ENCODE peak calls at places on chromosomes 3 and 15, in seven cellular contexts. C is activated CD8-positive, alpha-beta memory T cell treated with anti-CD3 and anti-CD28 coated beads, Interleukin-2, amount 50 U/mL, for 4 hours; E is DMS79; I is H9; V is stimulated activated CD4-positive, alpha-beta T cell treated with anti-CD3 and anti-CD28 coated beads, Interleukin-4, amount 100 ng/mL, for 24 hours; B is suprapubic skin; L is HCEC 1CT. T is an unnamed sample.
A peak's percentile ranks its signal among the peaks of the same experiment; 100 is the strongest.

GRCh38 chr15:26179906-26180305 is 316.8 kb upstream of the ATP10A start:
- DNase-seq in E (no peak), B (no peak), C (no peak), V (no peak), L (no peak), I (peak; percentile 91), T (no peak)

GRCh38 chr3:112774293-112774926 is 72.3 kb downstream of the CD200R1L start:
- DNase-seq in E (no peak), I (no peak), C (no peak), V (no peak), B (no peak), L (peak; percentile 90), T (no peak)

GRCh38 chr3:44772099-44772442 is 10.5 kb downstream of the KIF15 start:
- DNase-seq in L (no peak), I (no peak), V (no peak), C (no peak), E (no peak), B (no peak), T (no peak)

GRCh38 chr3:52834871-52835501 is at the start of gene MUSTN1:
- DNase-seq in E (no peak), V (no peak), I (no peak), C (no peak), L (no peak), B (no peak), T (no peak)

GRCh38 chr3:172142074-172143059 is 103.0 kb downstream of the FNDC3B start:
- DNase-seq in B (no peak), L (peak; percentile 89), E (no peak), V (no peak), C (no peak), I (no peak), T (no peak)

GRCh38 chr3:158845748-158846350 is 44.0 kb downstream of the MFSD1 start:
- DNase-seq in L (peak; percentile 49), B (no peak), E (peak; percentile 26), C (peak; percentile 24), I (no peak), V (peak; percentile 33), T (no peak)

GRCh38 chr15:84638103-84638502 is 16.0 kb downstream of the WDR73 start:
- DNase-seq in C (no peak), E (no peak), B (no peak), L (peak; percentile 17), V (no peak), I (peak; percentile 55), T (no peak)

GRCh38 chr15:51380999-51381806 is 39.7 kb downstream of the GLDN start:
- DNase-seq in I (peak; percentile 72), V (no peak), L (peak; percentile 84), E (no peak), B (peak; percentile 74), C (no peak), T (peak; percentile 83)

GRCh38 chr3:129625071-129625874 is 18.8 kb upstream of the PLXND1 start:
- DNase-seq in C (no peak), V (no peak), I (peak; percentile 78), E (no peak), B (peak; percentile 73), L (no peak), T (peak; percentile 27)

GRCh38 chr3:197028711-197029510 is 706 bp downstream of the MELTF start:
- DNase-seq in B (no peak), I (peak; percentile 38), L (no peak), E (no peak), V (peak; percentile 14), C (no peak), T (no peak)

GRCh38 chr3:51798561-51798960 is 19.5 kb upstream of the IQCF6 start:
- DNase-seq in C (no peak), V (no peak), E (no peak), I (peak; percentile 62), L (no peak), B (no peak), T (no peak)

GRCh38 chr3:186002884-186003472 is 65.2 kb upstream of the TRA2B start:
- DNase-seq in V (no peak), C (no peak), L (peak; percentile 77), B (no peak), E (no peak), I (peak; percentile 54), T (no peak)

GRCh38 chr3:106392905-106393304 is 524.1 kb upstream of the CBLB start:
- DNase-seq in I (no peak), B (no peak), L (no peak), V (no peak), C (no peak), E (no peak), T (no peak)

GRCh38 chr3:39383190-39383912 is at the start of gene SLC25A38:
- DNase-seq in V (peak; percentile 84), I (peak; percentile 88), C (peak; percentile 77), B (peak; percentile 83), E (no peak), L (peak; percentile 85), T (peak; percentile 82)

GRCh38 chr3:24123596-24123995 is 178.5 kb downstream of the NR1D2 start:
- DNase-seq in I (no peak), B (no peak), V (no peak), E (no peak), L (peak; percentile 63), C (no peak), T (no peak)

T was measured in adrenal gland.